ENCODE peak calls at places on chromosomes 12 and 14, in six cellular contexts. One of them, this sample, is unnamed.

GRCh38 chr12:54725233-54725843 is 77.2 kb upstream of the DCD start:
- DNase-seq in GM20000: peak; percentile 9
- DNase-seq in hepatocyte: peak; percentile 53
- DNase-seq in WERI-Rb-1: peak; percentile 14
- DNase-seq in thoracic aorta: no peak
- DNase-seq in fibroblast of pulmonary artery: peak; percentile 29
- DNase-seq in this sample: peak; percentile 23

GRCh38 chr12:127172857-127173256 is 1094.1 kb upstream of the TMEM132C start:
- DNase-seq in fibroblast of pulmonary artery: no peak
- DNase-seq in GM20000: no peak
- DNase-seq in WERI-Rb-1: peak; percentile 13
- DNase-seq in hepatocyte: peak; percentile 16
- DNase-seq in thoracic aorta: no peak
- DNase-seq in this sample: no peak

GRCh38 chr12:78143717-78144116 is 313.0 kb downstream of the NAV3 start:
- DNase-seq in fibroblast of pulmonary artery: no peak
- DNase-seq in hepatocyte: no peak
- DNase-seq in WERI-Rb-1: no peak
- DNase-seq in GM20000: no peak
- DNase-seq in thoracic aorta: no peak
- DNase-seq in this sample: no peak

GRCh38 chr14:60915781-60916180 is 65.1 kb downstream of the TRMT5 start:
- DNase-seq in thoracic aorta: no peak
- DNase-seq in fibroblast of pulmonary artery: no peak
- DNase-seq in GM20000: no peak
- DNase-seq in WERI-Rb-1: no peak
- DNase-seq in hepatocyte: no peak
- DNase-seq in this sample: no peak

GRCh38 chr12:123049398-123050250 is 69.1 kb downstream of the ARL6IP4 start:
- DNase-seq in WERI-Rb-1: peak; percentile 29
- DNase-seq in hepatocyte: no peak
- DNase-seq in fibroblast of pulmonary artery: no peak
- DNase-seq in thoracic aorta: no peak
- DNase-seq in GM20000: no peak
- DNase-seq in this sample: no peak

GRCh38 chr12:93008044-93008778 is 79.1 kb upstream of the EEA1 start:
- DNase-seq in WERI-Rb-1: no peak
- DNase-seq in thoracic aorta: no peak
- DNase-seq in hepatocyte: no peak
- DNase-seq in GM20000: peak; percentile 42
- DNase-seq in fibroblast of pulmonary artery: no peak
- DNase-seq in this sample: no peak

GRCh38 chr12:121799175-121799841 is 4.5 kb upstream of the SETD1B start:
- DNase-seq in hepatocyte: peak; percentile 85
- DNase-seq in thoracic aorta: peak; percentile 42
- DNase-seq in WERI-Rb-1: peak; percentile 93
- DNase-seq in fibroblast of pulmonary artery: peak; percentile 82
- DNase-seq in GM20000: peak; percentile 81
- DNase-seq in this sample: peak; percentile 72

GRCh38 chr14:22469541-22470303 is 119.3 kb downstream of the DAD1 start:
- DNase-seq in thoracic aorta: no peak
- DNase-seq in fibroblast of pulmonary artery: no peak
- DNase-seq in hepatocyte: no peak
- DNase-seq in GM20000: no peak
- DNase-seq in WERI-Rb-1: no peak
- DNase-seq in this sample: no peak

GRCh38 chr14:103544627-103545218 is 15.7 kb downstream of the TRMT61A start:
- DNase-seq in GM20000: no peak
- DNase-seq in hepatocyte: no peak
- DNase-seq in fibroblast of pulmonary artery: no peak
- DNase-seq in WERI-Rb-1: no peak
- DNase-seq in thoracic aorta: no peak
- DNase-seq in this sample: no peak

GRCh38 chr14:65411656-65412188 is 808 bp upstream of the FUT8 start:
- DNase-seq in WERI-Rb-1: peak; percentile 91
- DNase-seq in hepatocyte: peak; percentile 94
- DNase-seq in thoracic aorta: peak; percentile 69
- DNase-seq in GM20000: peak; percentile 86
- DNase-seq in fibroblast of pulmonary artery: peak; percentile 93
- DNase-seq in this sample: peak; percentile 88
- TF ChIP-seq CTCF in WERI-Rb-1: no peak
- TF ChIP-seq CTCF in hepatocyte: no peak
- TF ChIP-seq CTCF in thoracic aorta: no peak
- TF ChIP-seq CTCF in GM20000: no peak
- TF ChIP-seq CTCF in fibroblast of pulmonary artery: no peak
- TF ChIP-seq CTCF in this sample: no peak

DNA sequence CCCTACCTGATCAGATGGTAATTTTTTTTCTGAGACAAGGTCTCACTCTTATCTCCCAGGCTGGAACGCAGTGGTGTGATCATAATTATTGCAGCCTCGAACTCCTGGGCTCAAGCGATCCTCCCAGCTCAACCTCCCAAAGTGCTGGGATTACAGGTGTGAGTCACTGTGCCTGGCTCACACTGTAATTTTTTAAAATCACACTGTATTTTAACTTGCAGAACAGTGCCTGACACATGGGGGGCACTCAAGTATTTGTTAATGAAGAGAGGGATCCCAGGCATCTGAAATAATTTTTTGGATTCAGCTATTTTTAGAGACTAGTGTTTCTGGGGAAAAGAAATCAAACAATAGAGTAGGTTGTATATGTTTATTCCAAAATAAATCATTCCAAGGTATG is 21.7 kb downstream of the LIMA1 start:
- DNase-seq in thoracic aorta: no peak
- DNase-seq in hepatocyte: no peak
- DNase-seq in fibroblast of pulmonary artery: no peak
- DNase-seq in WERI-Rb-1: no peak
- DNase-seq in GM20000: no peak
- DNase-seq in this sample: no peak
- TF ChIP-seq CTCF in thoracic aorta: no peak
- TF ChIP-seq CTCF in hepatocyte: no peak
- TF ChIP-seq CTCF in fibroblast of pulmonary artery: no peak
- TF ChIP-seq CTCF in WERI-Rb-1: no peak
- TF ChIP-seq CTCF in GM20000: no peak
- TF ChIP-seq CTCF in this sample: peak; percentile 16

GRCh38 chr14:39467889-39468524 is 35.8 kb upstream of the FBXO33 start:
- DNase-seq in fibroblast of pulmonary artery: peak; percentile 57
- DNase-seq in thoracic aorta: no peak
- DNase-seq in hepatocyte: peak; percentile 51
- DNase-seq in GM20000: no peak
- DNase-seq in WERI-Rb-1: peak; percentile 46
- DNase-seq in this sample: peak; percentile 56
- TF ChIP-seq CTCF in fibroblast of pulmonary artery: peak; percentile 54
- TF ChIP-seq CTCF in thoracic aorta: no peak
- TF ChIP-seq CTCF in hepatocyte: peak; percentile 39
- TF ChIP-seq CTCF in GM20000: peak; percentile 55
- TF ChIP-seq CTCF in WERI-Rb-1: peak; percentile 60
- TF ChIP-seq CTCF in this sample: peak; percentile 24

DNA sequence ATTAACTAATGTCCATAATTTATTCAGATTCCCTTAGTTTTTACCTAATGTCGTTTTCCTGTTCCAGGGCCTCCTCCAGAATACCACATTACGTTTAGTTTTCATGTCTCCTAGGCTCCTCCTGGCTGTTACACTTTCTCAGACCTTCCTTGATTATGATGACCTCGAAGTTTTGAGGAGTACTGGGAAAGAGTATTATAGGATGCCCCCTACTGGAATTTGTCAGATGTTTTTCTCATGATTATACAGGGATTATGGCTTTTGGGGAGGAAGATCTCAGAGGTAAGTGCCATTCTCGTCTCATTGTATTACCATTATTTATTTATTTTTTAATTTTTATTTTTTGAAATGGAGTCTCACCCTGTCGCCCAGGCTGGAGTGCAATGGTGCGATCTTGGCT is 17.7 kb upstream of the C1S start:
- DNase-seq in thoracic aorta: no peak
- DNase-seq in hepatocyte: peak; percentile 58
- DNase-seq in GM20000: no peak
- DNase-seq in fibroblast of pulmonary artery: peak; percentile 70
- DNase-seq in WERI-Rb-1: no peak
- DNase-seq in this sample: no peak
- TF ChIP-seq CTCF in thoracic aorta: peak; percentile 36
- TF ChIP-seq CTCF in hepatocyte: peak; percentile 51
- TF ChIP-seq CTCF in GM20000: no peak
- TF ChIP-seq CTCF in fibroblast of pulmonary artery: peak; percentile 56
- TF ChIP-seq CTCF in WERI-Rb-1: peak; percentile 31
- TF ChIP-seq CTCF in this sample: no peak

DNA sequence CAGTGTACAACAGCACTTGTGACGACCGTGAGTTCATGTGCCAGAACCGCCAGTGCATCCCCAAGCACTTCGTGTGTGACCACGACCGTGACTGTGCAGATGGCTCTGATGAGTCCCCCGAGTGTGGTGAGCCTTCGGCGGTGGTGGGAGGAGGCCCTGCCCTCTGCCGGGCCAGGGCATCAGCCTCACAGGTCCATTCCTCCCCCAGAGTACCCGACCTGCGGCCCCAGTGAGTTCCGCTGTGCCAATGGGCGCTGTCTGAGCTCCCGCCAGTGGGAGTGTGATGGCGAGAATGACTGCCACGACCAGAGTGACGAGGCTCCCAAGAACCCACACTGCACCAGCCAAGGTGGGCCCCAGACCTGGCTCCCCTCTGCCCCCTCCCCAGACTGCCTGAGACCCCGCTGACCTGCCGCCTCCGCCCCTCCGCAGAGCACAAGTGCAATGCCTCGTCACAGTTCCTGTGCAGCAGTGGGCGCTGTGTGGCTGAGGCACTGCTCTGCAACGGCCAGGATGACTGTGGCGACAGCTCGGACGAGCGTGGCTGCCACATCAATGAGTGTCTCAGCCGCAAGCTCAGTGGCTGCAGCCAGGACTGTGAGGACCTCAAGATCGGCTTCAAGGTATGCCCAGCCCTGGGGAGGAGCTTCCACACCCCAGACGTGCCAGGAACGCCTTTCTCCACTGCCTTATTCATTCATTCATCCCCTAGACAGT is 20.8 kb upstream of the NXPH4 start:
- DNase-seq in fibroblast of pulmonary artery: no peak
- DNase-seq in hepatocyte: no peak
- DNase-seq in GM20000: no peak
- DNase-seq in thoracic aorta: no peak
- DNase-seq in WERI-Rb-1: no peak
- DNase-seq in this sample: no peak
- TF ChIP-seq CTCF in fibroblast of pulmonary artery: no peak
- TF ChIP-seq CTCF in hepatocyte: no peak
- TF ChIP-seq CTCF in GM20000: no peak
- TF ChIP-seq CTCF in thoracic aorta: no peak
- TF ChIP-seq CTCF in WERI-Rb-1: no peak
- TF ChIP-seq CTCF in this sample: no peak